ENCODE peak calls at places on chromosomes 7 and 10, in eight cellular contexts. C, Q, Y, X, O, G, K and L are unnamed samples.

GRCh38 chr7:105776068-105776790 is 100.2 kb downstream of the ATXN7L1 start:
- DNase-seq in C (no peak), Q (peak), Y (peak), X (peak), O (peak), G (peak), K (peak), L (peak)

GRCh38 chr7:71694678-71695077 is 562.7 kb downstream of the GALNT17 start:
- DNase-seq in C (no peak), Q (no peak), Y (no peak), X (no peak), O (no peak), G (no peak), K (no peak), L (no peak)

GRCh38 chr10:133438711-133439273 is 14.4 kb upstream of the SPRN start:
- DNase-seq in C (no peak), Q (no peak), Y (peak), X (peak), O (no peak), G (no peak), K (no peak), L (no peak)

GRCh38 chr10:484441-484924 is 205.0 kb downstream of the DIP2C start:
- DNase-seq in C (no peak), Q (no peak), Y (peak), X (no peak), O (peak), G (no peak), K (peak), L (no peak)

GRCh38 chr7:77421273-77421672 is 5.1 kb upstream of the GSAP start:
- DNase-seq in C (no peak), Q (no peak), Y (no peak), X (no peak), O (no peak), G (no peak), K (no peak), L (no peak)

GRCh38 chr10:72297281-72297967 is 23.7 kb downstream of the DDIT4 start:
- DNase-seq in C (peak), Q (peak), Y (peak), X (no peak), O (peak), G (no peak), K (peak), L (peak)

GRCh38 chr7:42914009-42914725 is 2.3 kb upstream of the C7orf25 start:
- DNase-seq in C (no peak), Q (no peak), Y (peak), X (no peak), O (peak), G (no peak), K (no peak), L (no peak)

GRCh38 chr7:94701555-94701973 is 45.6 kb upstream of the SGCE start:
- DNase-seq in C (no peak), Q (peak), Y (peak), X (peak), O (peak), G (peak), K (no peak), L (no peak)

GRCh38 chr10:49377256-49377655 is 18.6 kb downstream of the DRGX start:
- DNase-seq in C (no peak), Q (no peak), Y (no peak), X (no peak), O (no peak), G (no peak), K (no peak), L (no peak)

GRCh38 chr10:10677479-10677878 is 340.2 kb upstream of the CELF2 start:
- DNase-seq in C (no peak), Q (peak), Y (peak), X (no peak), O (peak), G (peak), K (peak), L (peak)

GRCh38 chr10:124886195-124886594 is 55.7 kb upstream of the ZRANB1 start:
- DNase-seq in C (peak), Q (no peak), Y (peak), X (no peak), O (no peak), G (no peak), K (no peak), L (no peak)

GRCh38 chr10:110699859-110700468 is 55.8 kb downstream of the RBM20 start:
- DNase-seq in C (no peak), Q (no peak), Y (no peak), X (no peak), O (no peak), G (no peak), K (no peak), L (no peak)

GRCh38 chr10:7411671-7412481 is 1.0 kb upstream of the SFMBT2 start:
- DNase-seq in C (no peak), Q (no peak), Y (no peak), X (no peak), O (no peak), G (no peak), K (no peak), L (no peak)

GRCh38 chr10:77738496-77739158 is 101.0 kb upstream of the KCNMA1 start:
- DNase-seq in C (no peak), Q (no peak), Y (no peak), X (no peak), O (peak), G (no peak), K (no peak), L (no peak)

GRCh38 chr10:72832701-72833100 is 60.8 kb upstream of the OIT3 start:
- DNase-seq in C (no peak), Q (no peak), Y (no peak), X (no peak), O (no peak), G (no peak), K (no peak), L (no peak)

GRCh38 chr10:107163904-107164861 is at the start of gene SORCS1:
- DNase-seq in C (peak), Q (no peak), Y (no peak), X (no peak), O (peak), G (no peak), K (no peak), L (no peak)

GRCh38 chr7:98872328-98872924 is 2.6 kb upstream of the TMEM130 start:
- DNase-seq in C (peak), Q (no peak), Y (no peak), X (no peak), O (peak), G (no peak), K (peak), L (no peak)

GRCh38 chr10:100782845-100783244 is 37.5 kb downstream of the PAX2 start:
- DNase-seq in C (no peak), Q (no peak), Y (no peak), X (no peak), O (no peak), G (no peak), K (no peak), L (no peak)

GRCh38 chr10:114179747-114180146 is 594 bp downstream of the TDRD1 start:
- DNase-seq in C (no peak), Q (no peak), Y (no peak), X (no peak), O (no peak), G (no peak), K (no peak), L (no peak)

GRCh38 chr7:24836084-24836483 is 78.8 kb upstream of the GSDME start:
- DNase-seq in C (no peak), Q (no peak), Y (no peak), X (no peak), O (no peak), G (no peak), K (no peak), L (no peak)

GRCh38 chr7:149845257-149845980 is 7.2 kb downstream of the ZNF862 start:
- DNase-seq in C (no peak), Q (no peak), Y (peak), X (no peak), O (no peak), G (no peak), K (no peak), L (no peak)

GRCh38 chr7:121026159-121026558 is 37.6 kb downstream of the CPED1 start:
- DNase-seq in C (no peak), Q (no peak), Y (no peak), X (no peak), O (no peak), G (no peak), K (no peak), L (no peak)

GRCh38 chr7:91286432-91286831 is 22.2 kb downstream of the FZD1 start:
- DNase-seq in C (no peak), Q (no peak), Y (no peak), X (no peak), O (no peak), G (no peak), K (no peak), L (no peak)

GRCh38 chr7:90957883-90958282 is 306.4 kb upstream of the FZD1 start:
- DNase-seq in C (no peak), Q (no peak), Y (peak), X (no peak), O (no peak), G (no peak), K (no peak), L (no peak)

GRCh38 chr10:126409821-126410220 is 21.5 kb upstream of the ADAM12 start:
- DNase-seq in C (no peak), Q (no peak), Y (no peak), X (no peak), O (no peak), G (no peak), K (no peak), L (no peak)

GRCh38 chr7:69434350-69434749 is 163.9 kb upstream of the AUTS2 start:
- DNase-seq in C (no peak), Q (no peak), Y (no peak), X (no peak), O (no peak), G (no peak), K (no peak), L (no peak)

GRCh38 chr10:86967481-86967941 is 771 bp upstream of the ADIRF start:
- DNase-seq in C (peak), Q (no peak), Y (no peak), X (no peak), O (no peak), G (no peak), K (peak), L (no peak)

GRCh38 chr10:91604936-91605534 is 27.8 kb downstream of the PPP1R3C start:
- DNase-seq in C (no peak), Q (no peak), Y (peak), X (no peak), O (peak), G (no peak), K (no peak), L (no peak)

GRCh38 chr10:120962386-120963052 is 111.4 kb downstream of the WDR11 start:
- DNase-seq in C (no peak), Q (no peak), Y (no peak), X (no peak), O (peak), G (no peak), K (no peak), L (no peak)

DNA sequence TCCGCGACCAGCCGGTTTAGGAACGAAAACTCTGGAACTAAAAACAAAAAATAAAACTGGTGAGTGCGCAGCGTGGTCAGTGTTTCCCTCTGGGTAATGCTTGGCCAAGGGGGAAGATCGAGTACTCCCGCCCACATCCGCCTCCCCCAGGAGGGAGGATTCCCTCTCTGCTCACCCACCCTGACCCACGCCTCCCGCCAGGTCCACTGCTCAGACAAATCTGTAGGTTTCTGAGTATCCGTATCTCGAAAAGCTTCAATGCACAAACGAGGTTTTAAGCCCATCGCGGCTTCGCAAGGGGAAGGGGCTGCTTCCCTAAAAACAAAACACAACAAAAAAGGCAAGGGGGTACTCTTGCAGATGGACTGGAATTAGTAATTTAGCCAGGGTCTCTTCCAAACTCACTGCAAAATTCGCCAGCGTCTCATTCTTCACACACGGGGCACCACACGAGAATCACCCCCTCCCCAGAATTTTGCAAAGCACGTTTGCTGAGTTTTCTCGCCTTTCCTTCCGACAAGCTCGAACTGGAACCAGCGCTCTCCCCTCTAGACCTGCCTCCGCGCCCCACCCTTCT is 75.2 kb downstream of the INSIG1 start:
- DNase-seq in C (no peak), Q (no peak), Y (no peak), X (no peak), O (no peak), G (no peak), K (no peak), L (no peak)
- H3K4me3 ChIP-seq in C (no peak), Q (no peak), Y (no peak), X (no peak), O (no peak), G (no peak), K (peak), L (no peak)

DNA sequence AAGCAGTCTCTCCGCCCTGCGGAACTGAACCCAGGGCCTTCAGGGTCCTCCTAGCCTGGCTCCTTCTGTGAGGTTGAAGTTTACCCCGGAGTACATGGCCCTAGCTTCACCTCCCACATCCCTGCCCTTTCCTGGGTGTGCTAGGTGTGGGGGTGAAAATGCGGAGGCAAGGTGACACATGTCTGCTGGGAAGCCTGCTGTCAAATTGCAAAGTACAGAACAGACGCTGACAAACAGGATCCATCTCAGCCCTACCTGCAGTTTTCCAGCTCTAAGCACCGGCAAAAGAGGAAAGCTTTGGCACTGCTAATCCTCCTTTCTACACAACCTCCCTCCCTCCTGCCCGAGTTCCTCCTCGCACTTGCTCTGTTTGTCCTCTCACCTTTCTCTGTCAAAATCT is 14.5 kb upstream of the GPR15LG start:
- DNase-seq in C (no peak), Q (no peak), Y (no peak), X (no peak), O (peak), G (no peak), K (no peak), L (no peak)
- H3K4me3 ChIP-seq in C (no peak), Q (no peak), Y (no peak), X (no peak), O (no peak), G (no peak), K (no peak), L (no peak)

GRCh38 chr7:129375221-129375938 is 58.9 kb upstream of the STRIP2 start:
- DNase-seq in C (no peak), Q (no peak), Y (no peak), X (no peak), O (no peak), G (no peak), K (no peak), L (no peak)
- H3K4me3 ChIP-seq in C (no peak), Q (no peak), Y (no peak), X (no peak), O (no peak), G (no peak), K (no peak), L (no peak)

GRCh38 chr7:5635461-5636445 is 145.7 kb downstream of the RNF216 start:
- DNase-seq in C (no peak), Q (no peak), Y (peak), X (no peak), O (no peak), G (no peak), K (no peak), L (no peak)
- H3K4me3 ChIP-seq in C (no peak), Q (no peak), Y (no peak), X (no peak), O (no peak), G (no peak), K (no peak), L (no peak)

GRCh38 chr7:45889367-45890067 is 1.2 kb downstream of the IGFBP1 start:
- DNase-seq in C (no peak), Q (no peak), Y (no peak), X (no peak), O (no peak), G (no peak), K (no peak), L (no peak)

GRCh38 chr7:45890125-45890901 is 2.0 kb downstream of the IGFBP1 start:
- DNase-seq in C (no peak), Q (no peak), Y (no peak), X (no peak), O (no peak), G (no peak), K (no peak), L (no peak)

GRCh38 chr7:45888993-45889366 is 692 bp downstream of the IGFBP1 start:
- DNase-seq in C (no peak), Q (no peak), Y (no peak), X (no peak), O (no peak), G (no peak), K (no peak), L (no peak)

GRCh38 chr7:45886931-45887667 is 1.2 kb upstream of the IGFBP1 start:
- DNase-seq in C (no peak), Q (no peak), Y (no peak), X (no peak), O (no peak), G (no peak), K (no peak), L (no peak)

GRCh38 chr7:45888185-45888992 is at the start of gene IGFBP1:
- DNase-seq in C (no peak), Q (no peak), Y (peak), X (no peak), O (peak), G (no peak), K (no peak), L (peak)
- H3K4me3 ChIP-seq in C (peak), Q (peak), Y (peak), X (no peak), O (no peak), G (peak), K (peak), L (no peak)

GRCh38 chr10:27724287-27724686 is 21.3 kb downstream of the MKX start:
- DNase-seq in C (no peak), Q (no peak), Y (no peak), X (no peak), O (peak), G (no peak), K (no peak), L (no peak)

GRCh38 chr10:27719052-27719451 is 26.6 kb downstream of the MKX start:
- DNase-seq in C (no peak), Q (no peak), Y (no peak), X (no peak), O (no peak), G (no peak), K (no peak), L (no peak)

GRCh38 chr10:27717851-27718250 is 27.8 kb downstream of the MKX start:
- DNase-seq in C (no peak), Q (no peak), Y (no peak), X (no peak), O (no peak), G (no peak), K (no peak), L (no peak)

GRCh38 chr10:27720529-27720928 is 25.1 kb downstream of the MKX start:
- DNase-seq in C (no peak), Q (no peak), Y (no peak), X (no peak), O (no peak), G (no peak), K (no peak), L (no peak)

DNA sequence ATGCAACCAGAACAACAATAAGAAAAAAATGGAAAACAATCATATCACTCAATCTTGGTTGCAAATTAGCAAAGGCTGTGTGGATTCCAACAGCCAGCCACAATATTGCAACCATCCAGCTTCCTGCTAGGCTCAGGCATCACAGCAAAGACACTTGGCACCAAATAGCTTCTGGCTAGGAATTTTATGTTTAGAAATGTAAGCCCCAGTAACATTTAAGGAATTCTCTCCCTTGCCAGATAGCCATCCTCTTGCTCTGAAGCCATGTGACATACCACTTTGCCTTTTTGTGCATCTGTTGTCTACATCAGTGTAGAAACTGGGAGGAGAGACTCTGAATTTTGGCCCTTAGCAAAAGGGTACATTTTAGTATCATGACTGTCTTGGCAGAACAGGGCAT is 22.2 kb downstream of the MKX start:
- DNase-seq in C (no peak), Q (no peak), Y (peak), X (no peak), O (no peak), G (no peak), K (no peak), L (no peak)
- H3K4me3 ChIP-seq in C (no peak), Q (no peak), Y (no peak), X (no peak), O (no peak), G (no peak), K (no peak), L (no peak)

GRCh38 chr10:18572959-18573561 is 78.3 kb downstream of the NSUN6 start:
- DNase-seq in C (no peak), Q (no peak), Y (no peak), X (no peak), O (no peak), G (no peak), K (no peak), L (no peak)
- H3K4me3 ChIP-seq in C (no peak), Q (no peak), Y (no peak), X (no peak), O (no peak), G (no peak), K (no peak), L (no peak)

DNA sequence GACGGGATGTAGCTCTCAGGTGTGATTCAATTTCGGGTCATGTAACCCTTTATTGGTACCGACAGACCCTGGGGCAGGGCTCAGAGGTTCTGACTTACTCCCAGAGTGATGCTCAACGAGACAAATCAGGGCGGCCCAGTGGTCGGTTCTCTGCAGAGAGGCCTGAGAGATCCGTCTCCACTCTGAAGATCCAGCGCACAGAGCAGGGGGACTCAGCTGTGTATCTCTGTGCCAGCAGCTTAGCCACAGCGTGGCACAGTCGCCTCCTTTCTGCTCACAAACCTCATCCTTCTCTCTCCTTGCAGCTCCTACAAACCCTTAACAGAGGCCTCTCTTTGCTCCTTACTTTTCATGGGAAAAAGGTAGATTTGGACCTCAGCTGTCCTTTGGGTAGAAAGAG is 197.5 kb upstream of the PRSS58 start:
- DNase-seq in C (no peak), Q (no peak), Y (no peak), X (no peak), O (no peak), G (no peak), K (no peak), L (no peak)
- H3K4me3 ChIP-seq in C (no peak), Q (no peak), Y (no peak), X (no peak), O (no peak), G (no peak), K (no peak), L (no peak)

DNA sequence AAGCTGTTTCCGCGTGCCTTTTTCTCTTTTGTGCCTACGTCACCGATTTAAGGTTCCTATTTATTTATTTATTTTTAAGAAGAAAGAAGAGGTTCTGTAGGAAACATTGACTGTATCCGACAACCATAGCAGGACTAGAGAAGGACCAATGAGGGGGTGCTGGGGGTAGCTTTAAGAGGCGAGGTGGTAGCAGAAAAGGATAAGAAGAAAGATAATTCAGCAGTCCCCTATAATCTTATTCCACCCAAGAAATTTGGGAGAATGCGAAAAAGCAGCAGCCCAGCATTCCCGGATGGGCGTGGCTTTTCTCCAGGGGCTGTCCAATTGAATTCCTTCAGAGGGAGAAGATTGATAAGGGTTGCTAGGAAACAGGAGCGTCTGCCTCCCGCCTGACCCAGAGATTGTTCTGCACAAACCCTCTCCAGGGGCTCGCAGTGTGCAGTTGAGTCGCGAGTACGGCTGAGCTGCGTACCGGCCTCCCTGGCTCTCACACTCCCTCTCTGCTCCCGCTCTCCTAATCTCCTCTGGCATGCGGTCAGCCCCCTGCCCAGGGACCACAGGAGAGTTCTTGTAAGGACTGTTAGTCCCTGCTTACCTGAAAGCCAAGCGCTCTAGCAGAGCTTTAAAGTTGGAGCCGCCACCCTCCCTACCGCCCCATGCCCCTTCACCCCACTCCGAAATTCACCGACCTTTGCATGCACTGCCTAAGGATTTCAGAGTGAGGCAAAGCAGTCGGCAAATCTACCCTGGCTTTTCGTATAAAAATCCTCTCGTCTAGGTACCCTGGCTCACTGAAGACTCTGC is at the start of gene GRM3:
- DNase-seq in C (peak), Q (no peak), Y (no peak), X (no peak), O (no peak), G (no peak), K (no peak), L (no peak)
- H3K4me3 ChIP-seq in C (peak), Q (no peak), Y (no peak), X (no peak), O (no peak), G (no peak), K (peak), L (peak)